ENCODE peak calls at places on chromosomes 11 and 22, in seven cellular contexts. A, Z, C, F, T, D and Y are unnamed samples.

GRCh38 chr11:832529-833113 is at the start of gene CD151:
- DNase-seq in A (no peak), Z (no peak), C (peak), F (peak), T (peak), D (no peak), Y (peak)

GRCh38 chr11:8333431-8334401 is 70.0 kb upstream of the LMO1 start:
- DNase-seq in A (no peak), Z (no peak), C (no peak), F (no peak), T (no peak), D (no peak), Y (peak)

GRCh38 chr11:22846726-22847125 is 13.5 kb downstream of the CCDC179 start:
- DNase-seq in A (no peak), Z (no peak), C (no peak), F (no peak), T (no peak), D (no peak), Y (no peak)

GRCh38 chr11:32562839-32563599 is 20.6 kb upstream of the EIF3M start:
- DNase-seq in A (no peak), Z (no peak), C (no peak), F (no peak), T (no peak), D (no peak), Y (no peak)

GRCh38 chr11:57546869-57547518 is 9.6 kb downstream of the SMTNL1 start:
- DNase-seq in A (no peak), Z (no peak), C (peak), F (peak), T (peak), D (no peak), Y (no peak)

GRCh38 chr11:27761356-27761755 is 61.1 kb upstream of the BDNF start:
- DNase-seq in A (no peak), Z (no peak), C (no peak), F (no peak), T (no peak), D (no peak), Y (no peak)

GRCh38 chr22:37731804-37732471 is 35.1 kb downstream of the TRIOBP start:
- DNase-seq in A (no peak), Z (no peak), C (no peak), F (peak), T (no peak), D (no peak), Y (peak)

GRCh38 chr22:20438678-20439492 is 1.3 kb upstream of the SCARF2 start:
- DNase-seq in A (no peak), Z (no peak), C (no peak), F (peak), T (no peak), D (no peak), Y (no peak)

GRCh38 chr11:17770917-17771316 is 36.3 kb downstream of the KCNC1 start:
- DNase-seq in A (no peak), Z (no peak), C (no peak), F (no peak), T (no peak), D (no peak), Y (no peak)

GRCh38 chr22:45196308-45196707 is 32.6 kb downstream of the NUP50 start:
- DNase-seq in A (no peak), Z (no peak), C (no peak), F (no peak), T (no peak), D (no peak), Y (no peak)

GRCh38 chr11:10881892-10882291 is 24.0 kb upstream of the ZBED5 start:
- DNase-seq in A (no peak), Z (no peak), C (no peak), F (no peak), T (no peak), D (no peak), Y (no peak)

GRCh38 chr11:101470881-101471535 is 112.8 kb downstream of the TRPC6 start:
- DNase-seq in A (no peak), Z (no peak), C (peak), F (no peak), T (no peak), D (no peak), Y (no peak)

GRCh38 chr11:1478011-1478410 is 8.6 kb downstream of the MOB2 start:
- DNase-seq in A (no peak), Z (no peak), C (no peak), F (no peak), T (no peak), D (no peak), Y (no peak)

GRCh38 chr11:77656362-77656761 is 18.8 kb upstream of the CLNS1A start:
- DNase-seq in A (no peak), Z (no peak), C (no peak), F (no peak), T (no peak), D (no peak), Y (no peak)

DNA sequence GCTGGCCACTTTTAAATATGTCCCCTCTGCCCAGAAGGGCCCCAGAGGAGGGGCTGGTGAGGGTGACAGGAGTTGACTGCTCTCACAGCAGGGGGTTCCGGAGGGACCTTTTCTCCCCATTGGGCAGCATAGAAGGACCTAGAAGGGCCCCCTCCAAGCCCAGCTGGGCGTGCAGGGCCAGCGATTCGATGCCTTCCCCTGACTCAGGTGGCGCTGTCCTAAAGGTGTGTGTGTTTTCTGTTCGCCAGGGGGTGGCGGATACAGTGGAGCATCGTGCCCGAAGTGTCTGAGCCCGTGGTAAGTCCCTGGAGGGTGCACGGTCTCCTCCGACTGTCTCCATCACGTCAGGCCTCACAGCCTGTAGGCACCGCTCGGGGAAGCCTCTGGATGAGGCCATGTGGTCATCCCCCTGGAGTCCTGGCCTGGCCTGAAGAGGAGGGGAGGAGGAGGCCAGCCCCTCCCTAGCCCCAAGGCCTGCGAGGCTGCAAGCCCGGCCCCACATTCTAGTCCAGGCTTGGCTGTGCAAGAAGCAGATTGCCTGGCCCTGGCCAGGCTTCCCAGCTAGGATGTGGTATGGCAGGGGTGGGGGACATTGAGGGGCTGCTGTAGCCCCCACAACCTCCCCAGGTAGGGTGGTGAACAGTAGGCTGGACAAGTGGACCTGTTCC is 46.5 kb downstream of the GRAMD4 start:
- DNase-seq in A (no peak), Z (no peak), C (no peak), F (no peak), T (no peak), D (no peak), Y (no peak)
- TF ChIP-seq CTCF in A (no peak), Z (no peak), C (no peak), F (no peak), T (no peak), D (no peak), Y (no peak)

DNA sequence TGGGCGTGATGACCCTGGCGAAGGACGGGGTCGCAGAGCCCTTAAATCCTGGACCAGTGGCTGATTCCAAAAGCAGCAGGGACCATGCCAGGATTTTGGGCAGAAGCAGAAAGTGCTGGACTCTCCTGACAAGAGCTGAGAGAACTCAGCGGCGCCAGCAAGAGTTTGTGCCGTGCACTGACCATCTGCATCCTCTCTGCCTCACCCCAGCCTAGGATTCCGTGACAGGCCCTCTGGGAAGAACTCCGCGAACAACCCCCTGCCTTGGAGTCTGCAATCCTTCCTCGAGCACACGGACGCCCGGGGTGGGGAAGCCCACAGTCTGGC is 623 bp upstream of the NDUFV1 start:
- DNase-seq in A (no peak), Z (no peak), C (peak), F (no peak), T (no peak), D (no peak), Y (no peak)
- TF ChIP-seq CTCF in A (no peak), Z (no peak), C (no peak), F (no peak), T (no peak), D (no peak), Y (no peak)

DNA sequence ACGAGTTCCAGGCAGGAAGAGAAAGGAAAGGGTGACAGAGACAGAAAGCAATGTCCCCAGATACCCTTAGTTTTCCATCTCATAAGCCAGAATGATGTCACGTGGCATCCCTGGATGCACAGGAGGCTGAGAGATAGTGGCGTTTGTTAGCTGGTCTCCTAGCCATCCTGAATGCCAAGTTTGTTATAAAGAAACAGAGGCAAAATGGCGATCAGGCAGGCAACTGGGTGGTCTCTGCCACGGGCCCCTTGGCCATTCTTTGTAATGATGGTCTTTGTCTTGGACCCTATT is 5.3 kb downstream of the SMIM38 start:
- DNase-seq in A (no peak), Z (no peak), C (no peak), F (no peak), T (no peak), D (no peak), Y (no peak)
- TF ChIP-seq CTCF in A (no peak), Z (no peak), C (no peak), F (no peak), T (no peak), D (no peak), Y (no peak)

GRCh38 chr22:38843201-38843715 is 570 bp downstream of the NPTXR start:
- DNase-seq in A (peak), Z (no peak), C (peak), F (peak), T (no peak), D (no peak), Y (peak)
- TF ChIP-seq CTCF in A (no peak), Z (no peak), C (peak), F (peak), T (no peak), D (no peak), Y (peak)

DNA sequence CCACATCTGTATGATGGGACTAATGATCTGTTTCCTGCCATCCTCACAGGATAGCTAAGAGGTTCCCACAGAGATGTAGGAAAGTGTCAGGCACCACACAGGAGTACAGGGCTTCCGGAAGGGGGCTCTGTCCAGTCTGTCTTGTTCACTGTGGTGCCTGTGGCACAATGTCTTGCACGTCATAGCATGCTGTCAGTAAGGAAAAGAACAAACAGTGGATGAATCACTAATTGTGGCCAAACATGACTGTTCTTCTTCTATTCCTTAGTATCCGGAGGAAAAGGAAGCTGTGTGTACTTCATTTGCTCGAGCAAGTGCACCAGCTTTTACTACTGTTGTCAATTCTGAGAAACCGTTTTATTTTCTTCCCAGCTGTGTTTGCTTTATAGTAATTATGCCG is 73.4 kb upstream of the YWHAH start:
- DNase-seq in A (no peak), Z (no peak), C (peak), F (no peak), T (no peak), D (no peak), Y (no peak)
- TF ChIP-seq CTCF in A (no peak), Z (no peak), C (peak), F (no peak), T (no peak), D (no peak), Y (no peak)